ENCODE peak calls at places on chromosomes 5 and 9, in six cellular contexts. Z is LoVo, A is HFFc6, U is left ventricle myocardium inferior, D is OCI-M1, P is neural crest cell. M is an unnamed sample.
A peak's percentile ranks its signal among the peaks of the same experiment; 100 is the strongest.

GRCh38 chr5:50667653-50668403 is 1.4 kb downstream of the PARP8 start:
- DNase-seq in D (peak; percentile 76), P (no peak), A (peak; percentile 9), Z (peak; percentile 65), U (peak; percentile 63), M (peak; percentile 59)

GRCh38 chr5:115551415-115551814 is 6.8 kb upstream of the FEM1C start:
- DNase-seq in P (no peak), A (no peak), U (no peak), Z (peak; percentile 53), D (no peak), M (no peak)

GRCh38 chr5:103668281-103668680 is 105.7 kb upstream of the NUDT12 start:
- DNase-seq in U (no peak), P (no peak), A (no peak), Z (no peak), D (no peak), M (no peak)

GRCh38 chr9:34365282-34365681 is 11.4 kb downstream of the MYORG start:
- DNase-seq in A (no peak), P (no peak), U (no peak), D (no peak), Z (no peak), M (no peak)

GRCh38 chr5:131994533-131995226 is 16.8 kb downstream of the ACSL6 start:
- DNase-seq in P (no peak), A (no peak), U (no peak), D (peak; percentile 92), Z (no peak), M (no peak)

GRCh38 chr9:107546859-107547258 is 57.3 kb upstream of the KLF4 start:
- DNase-seq in U (no peak), D (no peak), P (no peak), A (no peak), Z (no peak), M (no peak)

GRCh38 chr9:114914139-114914538 is 16.3 kb downstream of the TNFSF8 start:
- DNase-seq in A (no peak), Z (no peak), D (peak; percentile 3), P (no peak), U (no peak), M (no peak)

GRCh38 chr5:73305386-73305785 is 132.4 kb downstream of the TMEM174 start:
- DNase-seq in A (no peak), D (no peak), Z (no peak), P (no peak), U (no peak), M (no peak)

GRCh38 chr9:95511232-95511951 is 5.4 kb downstream of the PTCH1 start:
- DNase-seq in A (peak; percentile 61), P (peak; percentile 72), U (no peak), Z (peak; percentile 73), D (peak; percentile 82), M (no peak)